ENCODE peak calls at places on chromosomes 11 and 22, in eight cellular contexts. One of them, this sample, is unnamed.

GRCh38 chr11:132126973-132127900 is 756.8 kb downstream of the NTM start:
- DNase-seq in A549: no peak
- DNase-seq in neuronal stem cell: peak
- DNase-seq in spleen: no peak
- DNase-seq in DND-41: no peak
- DNase-seq in heart right ventricle: peak
- DNase-seq in choroid plexus epithelial cell: peak
- DNase-seq in fibroblast of pulmonary artery: peak
- DNase-seq in this sample: no peak

GRCh38 chr22:26669060-26669481 is 11.7 kb downstream of the MIAT start:
- DNase-seq in fibroblast of pulmonary artery: peak
- DNase-seq in A549: no peak
- DNase-seq in DND-41: peak
- DNase-seq in spleen: peak
- DNase-seq in neuronal stem cell: no peak
- DNase-seq in choroid plexus epithelial cell: peak
- DNase-seq in heart right ventricle: no peak
- DNase-seq in this sample: peak

GRCh38 chr22:40676644-40677043 is 2.6 kb upstream of the MCHR1 start:
- DNase-seq in fibroblast of pulmonary artery: no peak
- DNase-seq in spleen: no peak
- DNase-seq in neuronal stem cell: no peak
- DNase-seq in A549: no peak
- DNase-seq in choroid plexus epithelial cell: no peak
- DNase-seq in DND-41: no peak
- DNase-seq in heart right ventricle: no peak
- DNase-seq in this sample: no peak

GRCh38 chr11:134843735-134844134 is 431.7 kb upstream of the B3GAT1 start:
- DNase-seq in choroid plexus epithelial cell: no peak
- DNase-seq in neuronal stem cell: no peak
- DNase-seq in DND-41: no peak
- DNase-seq in fibroblast of pulmonary artery: no peak
- DNase-seq in heart right ventricle: no peak
- DNase-seq in spleen: no peak
- DNase-seq in A549: no peak
- DNase-seq in this sample: no peak

GRCh38 chr11:12402691-12403120 is 25.3 kb downstream of the PARVA start:
- DNase-seq in spleen: no peak
- DNase-seq in heart right ventricle: no peak
- DNase-seq in neuronal stem cell: no peak
- DNase-seq in choroid plexus epithelial cell: peak
- DNase-seq in DND-41: no peak
- DNase-seq in fibroblast of pulmonary artery: peak
- DNase-seq in A549: no peak
- DNase-seq in this sample: no peak

GRCh38 chr11:134975866-134976265 is 563.8 kb upstream of the B3GAT1 start:
- DNase-seq in fibroblast of pulmonary artery: no peak
- DNase-seq in DND-41: no peak
- DNase-seq in spleen: no peak
- DNase-seq in choroid plexus epithelial cell: no peak
- DNase-seq in A549: no peak
- DNase-seq in heart right ventricle: no peak
- DNase-seq in neuronal stem cell: no peak
- DNase-seq in this sample: no peak

GRCh38 chr22:41383085-41383484 is 1.3 kb downstream of the TEF start:
- DNase-seq in heart right ventricle: no peak
- DNase-seq in spleen: no peak
- DNase-seq in DND-41: no peak
- DNase-seq in A549: no peak
- DNase-seq in fibroblast of pulmonary artery: no peak
- DNase-seq in choroid plexus epithelial cell: no peak
- DNase-seq in neuronal stem cell: no peak
- DNase-seq in this sample: no peak

GRCh38 chr11:33344611-33345010 is 87.4 kb downstream of the HIPK3 start:
- DNase-seq in heart right ventricle: no peak
- DNase-seq in A549: no peak
- DNase-seq in DND-41: no peak
- DNase-seq in spleen: no peak
- DNase-seq in fibroblast of pulmonary artery: no peak
- DNase-seq in choroid plexus epithelial cell: peak
- DNase-seq in neuronal stem cell: no peak
- DNase-seq in this sample: no peak

GRCh38 chr11:63914896-63915681 is 1.9 kb downstream of the RCOR2 start:
- DNase-seq in heart right ventricle: no peak
- DNase-seq in A549: no peak
- DNase-seq in fibroblast of pulmonary artery: no peak
- DNase-seq in choroid plexus epithelial cell: no peak
- DNase-seq in DND-41: no peak
- DNase-seq in spleen: no peak
- DNase-seq in neuronal stem cell: no peak
- DNase-seq in this sample: no peak

GRCh38 chr11:46239801-46240061 is 37.7 kb upstream of the CREB3L1 start:
- DNase-seq in fibroblast of pulmonary artery: peak
- DNase-seq in heart right ventricle: no peak
- DNase-seq in A549: no peak
- DNase-seq in spleen: no peak
- DNase-seq in choroid plexus epithelial cell: no peak
- DNase-seq in DND-41: no peak
- DNase-seq in neuronal stem cell: no peak
- DNase-seq in this sample: no peak

GRCh38 chr11:103967985-103968384 is 68.5 kb upstream of the DDI1 start:
- DNase-seq in neuronal stem cell: no peak
- DNase-seq in choroid plexus epithelial cell: no peak
- DNase-seq in DND-41: no peak
- DNase-seq in A549: no peak
- DNase-seq in heart right ventricle: no peak
- DNase-seq in spleen: no peak
- DNase-seq in fibroblast of pulmonary artery: no peak
- DNase-seq in this sample: no peak

GRCh38 chr11:34621876-34622275 is 983 bp downstream of the EHF start:
- DNase-seq in A549: no peak
- DNase-seq in heart right ventricle: no peak
- DNase-seq in choroid plexus epithelial cell: no peak
- DNase-seq in spleen: no peak
- DNase-seq in neuronal stem cell: no peak
- DNase-seq in DND-41: no peak
- DNase-seq in fibroblast of pulmonary artery: no peak
- DNase-seq in this sample: no peak

GRCh38 chr11:108289699-108290098 is 66.8 kb downstream of the ATM start:
- DNase-seq in spleen: peak
- DNase-seq in A549: no peak
- DNase-seq in choroid plexus epithelial cell: no peak
- DNase-seq in DND-41: no peak
- DNase-seq in fibroblast of pulmonary artery: no peak
- DNase-seq in heart right ventricle: no peak
- DNase-seq in neuronal stem cell: no peak
- DNase-seq in this sample: no peak

GRCh38 chr22:46894081-46894671 is 131.7 kb downstream of the TBC1D22A start:
- DNase-seq in choroid plexus epithelial cell: no peak
- DNase-seq in DND-41: no peak
- DNase-seq in spleen: no peak
- DNase-seq in heart right ventricle: peak
- DNase-seq in neuronal stem cell: no peak
- DNase-seq in fibroblast of pulmonary artery: no peak
- DNase-seq in A549: no peak
- DNase-seq in this sample: no peak

GRCh38 chr11:76655466-76656086 is 15.0 kb downstream of the LRRC32 start:
- DNase-seq in neuronal stem cell: no peak
- DNase-seq in DND-41: no peak
- DNase-seq in A549: no peak
- DNase-seq in spleen: no peak
- DNase-seq in choroid plexus epithelial cell: no peak
- DNase-seq in fibroblast of pulmonary artery: no peak
- DNase-seq in heart right ventricle: no peak
- DNase-seq in this sample: no peak

GRCh38 chr22:49329636-49330035 is 498.0 kb downstream of the BRD1 start:
- DNase-seq in A549: no peak
- DNase-seq in spleen: peak
- DNase-seq in neuronal stem cell: no peak
- DNase-seq in choroid plexus epithelial cell: no peak
- DNase-seq in fibroblast of pulmonary artery: no peak
- DNase-seq in DND-41: no peak
- DNase-seq in heart right ventricle: no peak
- DNase-seq in this sample: no peak

GRCh38 chr11:2882681-2883110 is 2.9 kb downstream of the CDKN1C start:
- DNase-seq in fibroblast of pulmonary artery: no peak
- DNase-seq in heart right ventricle: no peak
- DNase-seq in DND-41: no peak
- DNase-seq in spleen: no peak
- DNase-seq in choroid plexus epithelial cell: no peak
- DNase-seq in A549: no peak
- DNase-seq in neuronal stem cell: no peak
- DNase-seq in this sample: no peak

GRCh38 chr11:21556936-21557335 is 635.9 kb upstream of the ANO5 start:
- DNase-seq in fibroblast of pulmonary artery: no peak
- DNase-seq in spleen: no peak
- DNase-seq in choroid plexus epithelial cell: no peak
- DNase-seq in neuronal stem cell: no peak
- DNase-seq in A549: no peak
- DNase-seq in DND-41: no peak
- DNase-seq in heart right ventricle: no peak
- DNase-seq in this sample: no peak

GRCh38 chr11:17985517-17985916 is 27.3 kb downstream of the SERGEF start:
- DNase-seq in A549: no peak
- DNase-seq in choroid plexus epithelial cell: peak
- DNase-seq in spleen: no peak
- DNase-seq in DND-41: no peak
- DNase-seq in heart right ventricle: peak
- DNase-seq in fibroblast of pulmonary artery: peak
- DNase-seq in neuronal stem cell: no peak
- DNase-seq in this sample: no peak

GRCh38 chr22:31332886-31333285 is 13.3 kb downstream of the PATZ1 start:
- DNase-seq in neuronal stem cell: no peak
- DNase-seq in DND-41: no peak
- DNase-seq in fibroblast of pulmonary artery: no peak
- DNase-seq in heart right ventricle: no peak
- DNase-seq in A549: no peak
- DNase-seq in spleen: no peak
- DNase-seq in choroid plexus epithelial cell: no peak
- DNase-seq in this sample: no peak

GRCh38 chr11:94131363-94132115 is 2.9 kb downstream of the PANX1 start:
- DNase-seq in spleen: no peak
- DNase-seq in heart right ventricle: peak
- DNase-seq in fibroblast of pulmonary artery: peak
- DNase-seq in neuronal stem cell: no peak
- DNase-seq in choroid plexus epithelial cell: peak
- DNase-seq in DND-41: no peak
- DNase-seq in A549: no peak
- DNase-seq in this sample: no peak

GRCh38 chr11:75261902-75262361 is 21.4 kb downstream of the TPBGL start:
- DNase-seq in neuronal stem cell: no peak
- DNase-seq in A549: no peak
- DNase-seq in choroid plexus epithelial cell: no peak
- DNase-seq in DND-41: no peak
- DNase-seq in fibroblast of pulmonary artery: no peak
- DNase-seq in heart right ventricle: no peak
- DNase-seq in spleen: peak
- DNase-seq in this sample: no peak
- H3K4me3 ChIP-seq in neuronal stem cell: no peak
- H3K4me3 ChIP-seq in A549: no peak
- H3K4me3 ChIP-seq in choroid plexus epithelial cell: no peak
- H3K4me3 ChIP-seq in DND-41: no peak
- H3K4me3 ChIP-seq in fibroblast of pulmonary artery: no peak
- H3K4me3 ChIP-seq in heart right ventricle: no peak
- H3K4me3 ChIP-seq in spleen: no peak
- H3K4me3 ChIP-seq in this sample: no peak

GRCh38 chr22:33684059-33684458 is 236.2 kb downstream of the LARGE1 start:
- DNase-seq in fibroblast of pulmonary artery: no peak
- DNase-seq in DND-41: no peak
- DNase-seq in neuronal stem cell: no peak
- DNase-seq in A549: no peak
- DNase-seq in spleen: no peak
- DNase-seq in choroid plexus epithelial cell: no peak
- DNase-seq in heart right ventricle: no peak
- DNase-seq in this sample: no peak

GRCh38 chr22:33682927-33683326 is 237.3 kb downstream of the LARGE1 start:
- DNase-seq in spleen: no peak
- DNase-seq in choroid plexus epithelial cell: no peak
- DNase-seq in A549: no peak
- DNase-seq in heart right ventricle: no peak
- DNase-seq in fibroblast of pulmonary artery: no peak
- DNase-seq in DND-41: no peak
- DNase-seq in neuronal stem cell: no peak
- DNase-seq in this sample: no peak

GRCh38 chr22:33678523-33678922 is 241.8 kb downstream of the LARGE1 start:
- DNase-seq in DND-41: no peak
- DNase-seq in fibroblast of pulmonary artery: no peak
- DNase-seq in A549: no peak
- DNase-seq in choroid plexus epithelial cell: no peak
- DNase-seq in spleen: no peak
- DNase-seq in heart right ventricle: no peak
- DNase-seq in neuronal stem cell: no peak
- DNase-seq in this sample: no peak

GRCh38 chr22:33677536-33677935 is 242.7 kb downstream of the LARGE1 start:
- DNase-seq in DND-41: no peak
- DNase-seq in spleen: no peak
- DNase-seq in A549: no peak
- DNase-seq in fibroblast of pulmonary artery: no peak
- DNase-seq in heart right ventricle: no peak
- DNase-seq in choroid plexus epithelial cell: no peak
- DNase-seq in neuronal stem cell: no peak
- DNase-seq in this sample: no peak

GRCh38 chr22:33680632-33681031 is 239.6 kb downstream of the LARGE1 start:
- DNase-seq in fibroblast of pulmonary artery: no peak
- DNase-seq in spleen: no peak
- DNase-seq in heart right ventricle: no peak
- DNase-seq in DND-41: no peak
- DNase-seq in neuronal stem cell: no peak
- DNase-seq in choroid plexus epithelial cell: no peak
- DNase-seq in A549: no peak
- DNase-seq in this sample: no peak
- H3K4me3 ChIP-seq in fibroblast of pulmonary artery: no peak
- H3K4me3 ChIP-seq in spleen: no peak
- H3K4me3 ChIP-seq in heart right ventricle: no peak
- H3K4me3 ChIP-seq in DND-41: no peak
- H3K4me3 ChIP-seq in neuronal stem cell: no peak
- H3K4me3 ChIP-seq in choroid plexus epithelial cell: no peak
- H3K4me3 ChIP-seq in A549: no peak
- H3K4me3 ChIP-seq in this sample: no peak

DNA sequence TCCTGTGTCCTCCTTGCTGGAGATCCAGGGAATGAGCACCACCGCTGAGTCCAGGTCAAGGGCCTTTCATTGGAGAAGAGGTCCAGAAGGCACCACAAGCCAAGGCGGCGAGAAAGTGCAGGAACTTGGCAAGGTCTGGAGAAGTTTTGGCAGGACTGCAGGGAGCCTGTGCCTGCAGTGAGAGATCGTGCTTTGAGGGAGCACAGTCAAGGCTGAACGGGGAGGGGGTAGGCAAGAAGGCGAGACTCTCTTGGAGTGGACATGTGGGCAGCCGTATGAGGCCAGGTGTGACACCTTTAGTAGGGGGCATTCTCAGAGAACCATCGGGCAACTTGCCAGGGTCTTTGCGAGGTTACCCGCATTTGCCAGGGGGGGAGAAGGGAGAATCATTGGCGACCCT is 30.5 kb downstream of the LRRC10B start:
- DNase-seq in A549: no peak
- DNase-seq in heart right ventricle: peak
- DNase-seq in DND-41: no peak
- DNase-seq in spleen: no peak
- DNase-seq in fibroblast of pulmonary artery: no peak
- DNase-seq in choroid plexus epithelial cell: no peak
- DNase-seq in neuronal stem cell: no peak
- DNase-seq in this sample: no peak
- H3K4me3 ChIP-seq in A549: no peak
- H3K4me3 ChIP-seq in heart right ventricle: no peak
- H3K4me3 ChIP-seq in DND-41: no peak
- H3K4me3 ChIP-seq in spleen: no peak
- H3K4me3 ChIP-seq in fibroblast of pulmonary artery: no peak
- H3K4me3 ChIP-seq in choroid plexus epithelial cell: no peak
- H3K4me3 ChIP-seq in neuronal stem cell: no peak
- H3K4me3 ChIP-seq in this sample: no peak

GRCh38 chr11:119019996-119020395 is 1.4 kb downstream of the TRAPPC4 start:
- DNase-seq in choroid plexus epithelial cell: no peak
- DNase-seq in spleen: no peak
- DNase-seq in neuronal stem cell: no peak
- DNase-seq in DND-41: no peak
- DNase-seq in heart right ventricle: no peak
- DNase-seq in A549: no peak
- DNase-seq in fibroblast of pulmonary artery: no peak
- DNase-seq in this sample: no peak
- H3K4me3 ChIP-seq in choroid plexus epithelial cell: peak
- H3K4me3 ChIP-seq in spleen: peak
- H3K4me3 ChIP-seq in neuronal stem cell: peak
- H3K4me3 ChIP-seq in DND-41: peak
- H3K4me3 ChIP-seq in heart right ventricle: no peak
- H3K4me3 ChIP-seq in A549: peak
- H3K4me3 ChIP-seq in fibroblast of pulmonary artery: peak
- H3K4me3 ChIP-seq in this sample: peak